ENCODE peak calls at places on chromosomes 6 and 20, in five cellular contexts. I is right cardiac atrium, T is retina, F is EL, U is mesothelial cell of epicardium. Z is an unnamed sample.

GRCh38 chr20:32040142-32040953 is 11.7 kb upstream of the HCK start:
- DNase-seq in F (no peak), U (no peak), T (no peak), I (peak; percentile 39), Z (no peak)

GRCh38 chr20:57347393-57347792 is 3.7 kb upstream of the RAE1 start:
- DNase-seq in T (no peak), F (no peak), U (no peak), I (no peak), Z (no peak)

GRCh38 chr20:44274303-44275017 is 27.4 kb downstream of the GDAP1L1 start:
- DNase-seq in F (no peak), U (no peak), T (no peak), I (no peak), Z (no peak)

GRCh38 chr20:32191422-32191821 is 16.1 kb downstream of the PLAGL2 start:
- DNase-seq in T (no peak), I (no peak), U (no peak), F (no peak), Z (no peak)

GRCh38 chr6:169165561-169166300 is 87.9 kb downstream of the THBS2 start:
- DNase-seq in U (no peak), T (no peak), F (no peak), I (no peak), Z (no peak)

GRCh38 chr6:48151142-48151541 is 40.1 kb upstream of the PTCHD4 start:
- DNase-seq in I (no peak), T (no peak), F (peak; percentile 47), U (no peak), Z (no peak)

GRCh38 chr6:163309491-163310026 is 105.0 kb upstream of the QKI start:
- DNase-seq in U (no peak), T (no peak), F (peak; percentile 64), I (no peak), Z (no peak)

GRCh38 chr20:57657537-57658446 is 37.6 kb upstream of the ZBP1 start:
- DNase-seq in U (peak; percentile 29), T (no peak), I (peak; percentile 56), F (no peak), Z (no peak)

GRCh38 chr6:72675396-72675795 is 53.5 kb downstream of the KCNQ5 start:
- DNase-seq in T (no peak), U (no peak), F (peak; percentile 31), I (no peak), Z (peak; percentile 2)